ENCODE peak calls at places on chromosomes 6 and 20, in five cellular contexts. H is thoracic aorta; R is CD8-positive, alpha-beta T cell; B is heart left ventricle; U is tibial artery. Y is an unnamed sample. For H3K4me1, the result is how much of the 10 kb centered on the place peaks cover.

GRCh38 chr6:80468398-80468797 is 361.9 kb downstream of the BCKDHB start:
- DNase-seq in R (no peak), U (no peak), H (no peak), B (no peak), Y (no peak)

GRCh38 chr6:116564921-116565872 is 6.1 kb upstream of the RWDD1 start:
- DNase-seq in U (no peak), R (peak), H (no peak), B (peak), Y (peak)

GRCh38 chr6:26392932-26393636 is 9.0 kb upstream of the BTN3A1 start:
- DNase-seq in H (no peak), U (no peak), B (no peak), R (no peak), Y (no peak)

GRCh38 chr20:58308290-58308679 is 1.2 kb upstream of the RAB22A start:
- DNase-seq in R (no peak), H (no peak), U (no peak), B (no peak), Y (no peak)

GRCh38 chr20:46995561-46996142 is 101.0 kb downstream of the EYA2 start:
- DNase-seq in H (no peak), R (no peak), B (no peak), U (no peak), Y (no peak)

GRCh38 chr6:169950558-169950957 is 199.1 kb downstream of the ERMARD start:
- DNase-seq in H (no peak), R (peak), B (no peak), U (no peak), Y (no peak)

GRCh38 chr20:62818592-62819493 is 2.0 kb downstream of the COL9A3 start:
- DNase-seq in R (no peak), B (peak), U (no peak), H (no peak), Y (no peak)

GRCh38 chr6:17413313-17413750 is 19.9 kb downstream of the CAP2 start:
- DNase-seq in B (no peak), U (no peak), H (no peak), R (no peak), Y (no peak)

GRCh38 chr6:17505767-17506280 is 94.3 kb upstream of the FAM8A1 start:
- DNase-seq in B (no peak), R (no peak), H (no peak), U (no peak), Y (no peak)

GRCh38 chr6:51855310-51856082 is 231.9 kb downstream of the PKHD1 start:
- DNase-seq in B (no peak), H (no peak), U (no peak), R (no peak), Y (no peak)

GRCh38 chr6:35359744-35360348 is 17.5 kb downstream of the PPARD start:
- DNase-seq in U (peak), B (peak), H (no peak), R (no peak), Y (no peak)

GRCh38 chr20:39702716-39703349 is 740.7 kb downstream of the DHX35 start:
- DNase-seq in R (no peak), H (no peak), U (no peak), B (no peak), Y (no peak)

GRCh38 chr6:33632603-33633039 is 11.5 kb downstream of the ITPR3 start:
- DNase-seq in B (peak), R (peak), H (no peak), U (no peak), Y (peak)

GRCh38 chr6:157469378-157469777 is 88.4 kb downstream of the ZDHHC14 start:
- DNase-seq in H (no peak), U (no peak), B (no peak), R (no peak), Y (no peak)

GRCh38 chr20:26276811-26277210 is 580.2 kb upstream of the ZNF337 start:
- DNase-seq in H (no peak), R (no peak), B (no peak), U (peak), Y (no peak)

GRCh38 chr20:43191946-43192847 is 2.5 kb upstream of the PTPRT start:
- DNase-seq in H (no peak), B (no peak), R (no peak), U (no peak), Y (no peak)

GRCh38 chr6:107800564-107801164 is 23.4 kb downstream of the SCML4 start:
- DNase-seq in H (no peak), U (no peak), B (no peak), R (no peak), Y (no peak)

GRCh38 chr6:72245565-72245964 is 359.2 kb downstream of the RIMS1 start:
- DNase-seq in R (no peak), U (no peak), H (no peak), B (no peak), Y (no peak)

GRCh38 chr6:49087372-49087771 is 375.7 kb downstream of the MMUT start:
- DNase-seq in U (no peak), R (no peak), B (no peak), H (no peak), Y (no peak)

GRCh38 chr6:142945446-142946180 is 637 bp upstream of the HIVEP2 start:
- DNase-seq in B (peak), R (peak), H (no peak), U (no peak), Y (peak)

GRCh38 chr20:52847739-52848359 is 124.3 kb upstream of the TSHZ2 start:
- DNase-seq in R (no peak), B (no peak), U (no peak), H (no peak), Y (no peak)

GRCh38 chr6:118324081-118324480 is 224.0 kb upstream of the PLN start:
- DNase-seq in R (no peak), H (no peak), B (no peak), U (no peak), Y (no peak)

GRCh38 chr6:139378882-139379341 is 4.5 kb upstream of the CITED2 start:
- DNase-seq in H (no peak), B (no peak), R (no peak), U (no peak), Y (no peak)

GRCh38 chr6:21003780-21004541 is 469.7 kb downstream of the CDKAL1 start:
- DNase-seq in B (no peak), R (no peak), H (no peak), U (no peak), Y (no peak)
- H3K27ac ChIP-seq in B (no peak), R (no peak), H (no peak), U (no peak), Y (no peak)

GRCh38 chr20:61449057-61449456 is 197.0 kb downstream of the CDH4 start:
- DNase-seq in R (no peak), U (no peak), B (no peak), H (no peak), Y (no peak)
- H3K4me1 ChIP-seq in R (under half), U (under half), B (under half), H (under half), Y (under half)

DNA sequence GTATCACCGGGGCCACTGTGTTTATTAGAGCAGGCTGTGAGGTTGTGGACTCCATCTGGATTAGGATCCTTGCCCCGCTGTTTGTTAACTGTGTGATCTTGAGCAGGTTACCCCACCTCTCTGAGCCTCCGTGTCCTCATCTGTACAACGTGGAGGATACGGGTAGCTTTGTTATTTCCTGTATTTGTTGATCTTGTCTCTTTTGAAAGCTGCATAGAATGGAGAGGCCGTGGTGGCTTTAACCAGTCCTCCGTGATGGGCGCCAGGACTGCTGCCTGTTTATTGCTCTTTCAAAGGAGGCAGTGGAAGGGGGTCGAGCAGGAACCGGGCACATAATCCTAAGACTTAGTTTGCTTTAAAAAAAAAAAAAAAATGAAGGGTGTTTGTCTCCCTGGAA is 22.9 kb downstream of the BCAS4 start:
- DNase-seq in H (no peak), B (no peak), R (no peak), U (no peak), Y (no peak)
- H3K27ac ChIP-seq in H (peak), B (no peak), R (peak), U (peak), Y (no peak)

DNA sequence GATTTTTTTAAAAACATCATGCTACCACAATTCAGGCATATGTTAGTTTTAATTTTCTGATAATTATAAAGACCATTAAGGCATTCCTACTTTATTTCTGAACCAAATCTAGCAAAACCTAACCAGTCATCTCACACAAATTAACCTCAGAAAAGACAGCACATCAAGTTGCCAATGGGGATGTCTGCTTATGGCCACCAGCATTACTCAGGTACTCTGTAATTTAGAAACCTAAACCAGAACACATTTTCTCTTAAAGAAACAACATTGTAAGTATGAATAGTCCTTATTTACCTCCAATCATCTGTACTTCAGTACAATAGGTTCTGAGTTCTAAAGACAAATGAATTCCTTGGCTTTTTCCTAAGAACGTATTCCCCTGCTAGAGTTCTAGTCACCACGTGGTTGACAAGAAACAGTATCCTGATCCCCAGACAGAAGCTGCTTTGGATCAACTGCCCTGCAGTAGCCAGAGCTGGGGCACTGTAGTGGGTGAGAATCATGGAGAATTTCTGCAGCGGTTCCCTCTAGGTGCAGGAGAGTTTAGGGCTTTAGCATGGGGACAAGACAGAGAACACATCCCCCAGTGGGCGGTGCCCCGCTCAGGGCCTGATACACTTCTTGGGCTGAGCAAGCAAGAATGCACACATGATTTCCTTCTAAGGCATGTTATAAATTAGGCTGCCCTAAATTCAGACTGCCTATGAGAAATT is 15.4 kb downstream of the GCLC start:
- DNase-seq in R (no peak), B (no peak), H (no peak), U (no peak), Y (no peak)
- H3K4me1 ChIP-seq in R (under half), B (half or more), H (under half), U (under half), Y (half or more)

DNA sequence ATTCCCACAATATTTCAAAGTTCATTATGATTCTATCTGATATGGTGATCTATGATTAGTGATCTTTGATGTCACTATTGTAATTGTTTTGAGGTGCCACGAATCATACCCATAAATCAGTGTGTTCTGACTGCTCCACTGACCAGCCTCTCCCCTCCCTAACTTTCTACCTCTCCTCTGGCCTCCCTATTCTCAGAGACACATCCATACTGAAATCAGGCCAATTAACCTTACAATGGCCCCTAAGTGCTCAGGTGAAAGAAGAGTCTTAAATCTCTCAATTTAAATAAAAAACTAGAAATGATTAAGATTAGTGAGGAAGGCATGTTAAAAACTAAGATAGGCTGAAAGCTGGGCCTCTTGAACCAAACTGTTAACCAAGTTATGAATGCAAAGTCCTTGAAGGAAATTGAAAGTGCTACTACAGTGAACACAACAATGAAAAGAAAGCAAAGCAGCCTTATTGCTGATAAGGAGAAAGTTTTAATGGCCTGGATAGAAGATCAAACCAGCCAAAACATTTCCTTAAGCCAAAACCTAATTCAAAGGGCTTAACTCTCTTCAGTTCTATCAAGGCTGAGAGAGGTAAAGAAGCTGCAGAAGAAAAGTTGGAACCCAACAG is 196.9 kb upstream of the SHLD1 start:
- DNase-seq in R (no peak), H (no peak), U (no peak), B (no peak), Y (no peak)
- H3K27ac ChIP-seq in R (no peak), H (no peak), U (no peak), B (no peak), Y (no peak)

DNA sequence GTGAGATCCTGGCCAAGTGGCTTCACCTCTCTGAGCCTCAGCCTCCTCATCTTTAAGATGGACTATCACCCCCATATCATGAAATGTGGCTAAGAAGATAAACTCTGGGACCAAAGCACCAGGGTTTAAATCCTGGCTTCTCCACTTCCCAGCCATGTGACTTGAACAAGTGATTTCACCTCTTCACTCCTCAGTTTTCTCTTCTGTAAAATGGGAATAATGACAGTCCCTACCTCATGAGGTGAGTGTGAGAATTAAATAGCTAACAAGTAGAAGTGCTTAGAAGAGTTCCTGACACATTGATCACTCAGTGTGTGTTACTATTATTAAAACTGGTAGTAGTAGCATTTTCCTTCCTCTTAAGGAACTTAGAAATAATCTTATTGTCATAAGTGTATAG is 516.9 kb upstream of the SULF2 start:
- DNase-seq in B (no peak), R (no peak), U (no peak), H (no peak), Y (no peak)
- H3K4me1 ChIP-seq in B (under half), R (under half), U (under half), H (under half), Y (under half)

DNA sequence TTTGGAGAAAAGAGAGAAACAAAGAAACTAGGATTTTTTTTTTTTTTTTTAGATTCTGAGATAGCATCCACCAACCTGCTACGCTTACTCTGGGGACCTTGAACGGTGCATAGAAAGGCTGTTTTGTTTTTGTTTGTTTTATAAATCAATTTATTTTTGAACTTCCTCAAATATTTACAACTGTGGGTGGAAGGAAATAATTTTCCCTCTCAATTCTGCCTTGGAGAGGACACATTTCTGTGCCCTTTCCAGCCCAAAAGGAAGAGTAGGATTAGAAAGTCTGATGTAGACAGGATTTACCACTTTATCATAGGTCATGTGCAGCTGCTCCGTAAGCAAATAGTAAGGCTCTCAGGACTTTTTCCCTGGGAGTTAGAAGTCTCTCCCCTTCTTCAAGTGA is 190.5 kb downstream of the NKAIN2 start:
- DNase-seq in B (no peak), R (no peak), U (no peak), H (no peak), Y (no peak)
- H3K27ac ChIP-seq in B (no peak), R (no peak), U (no peak), H (no peak), Y (no peak)

Y was measured in gastrocnemius medialis.